ENCODE peak calls at places on chromosome 1, in eight cellular contexts. One of them, this sample, is unnamed.

GRCh38 chr1:117629625-117630422 is 24.0 kb downstream of the TENT5C start:
- DNase-seq in H7: no peak
- DNase-seq in esophagus squamous epithelium: no peak
- DNase-seq in left ventricle myocardium inferior: no peak
- DNase-seq in ovary: no peak
- DNase-seq in Peyer's patch: no peak
- DNase-seq in IMR-90: no peak
- DNase-seq in tibial nerve: no peak
- DNase-seq in this sample: no peak

GRCh38 chr1:109882288-109883245 is 28.1 kb upstream of the CSF1 start:
- DNase-seq in H7: peak; percentile 15
- DNase-seq in esophagus squamous epithelium: no peak
- DNase-seq in left ventricle myocardium inferior: no peak
- DNase-seq in ovary: no peak
- DNase-seq in Peyer's patch: no peak
- DNase-seq in IMR-90: no peak
- DNase-seq in tibial nerve: no peak
- DNase-seq in this sample: peak; percentile 59

GRCh38 chr1:100959502-100960060 is 63.7 kb downstream of the SLC30A7 start:
- DNase-seq in H7: no peak
- DNase-seq in esophagus squamous epithelium: no peak
- DNase-seq in left ventricle myocardium inferior: no peak
- DNase-seq in ovary: no peak
- DNase-seq in Peyer's patch: no peak
- DNase-seq in IMR-90: peak; percentile 46
- DNase-seq in tibial nerve: no peak
- DNase-seq in this sample: no peak

GRCh38 chr1:14421977-14422609 is 176.4 kb upstream of the KAZN start:
- DNase-seq in H7: no peak
- DNase-seq in esophagus squamous epithelium: no peak
- DNase-seq in left ventricle myocardium inferior: no peak
- DNase-seq in ovary: no peak
- DNase-seq in Peyer's patch: no peak
- DNase-seq in IMR-90: no peak
- DNase-seq in tibial nerve: no peak
- DNase-seq in this sample: no peak

GRCh38 chr1:223775054-223775453 is 62.7 kb downstream of the CAPN2 start:
- DNase-seq in H7: no peak
- DNase-seq in esophagus squamous epithelium: no peak
- DNase-seq in left ventricle myocardium inferior: no peak
- DNase-seq in ovary: no peak
- DNase-seq in Peyer's patch: no peak
- DNase-seq in IMR-90: peak; percentile 30
- DNase-seq in tibial nerve: no peak
- DNase-seq in this sample: no peak

GRCh38 chr1:155858805-155859233 is 548 bp upstream of the SYT11 start:
- DNase-seq in H7: no peak
- DNase-seq in esophagus squamous epithelium: no peak
- DNase-seq in left ventricle myocardium inferior: peak; percentile 15
- DNase-seq in ovary: peak; percentile 43
- DNase-seq in Peyer's patch: no peak
- DNase-seq in IMR-90: no peak
- DNase-seq in tibial nerve: no peak
- DNase-seq in this sample: no peak

GRCh38 chr1:56484695-56485094 is 94.7 kb downstream of the PLPP3 start:
- DNase-seq in H7: no peak
- DNase-seq in esophagus squamous epithelium: no peak
- DNase-seq in left ventricle myocardium inferior: no peak
- DNase-seq in ovary: no peak
- DNase-seq in Peyer's patch: no peak
- DNase-seq in IMR-90: no peak
- DNase-seq in tibial nerve: no peak
- DNase-seq in this sample: no peak

GRCh38 chr1:231046730-231047395 is 6.8 kb upstream of the FAM89A start:
- DNase-seq in H7: no peak
- DNase-seq in esophagus squamous epithelium: no peak
- DNase-seq in left ventricle myocardium inferior: no peak
- DNase-seq in ovary: no peak
- DNase-seq in Peyer's patch: no peak
- DNase-seq in IMR-90: no peak
- DNase-seq in tibial nerve: no peak
- DNase-seq in this sample: no peak

GRCh38 chr1:109786531-109787021 is 22.9 kb upstream of the EPS8L3 start:
- DNase-seq in H7: no peak
- DNase-seq in esophagus squamous epithelium: no peak
- DNase-seq in left ventricle myocardium inferior: peak; percentile 7
- DNase-seq in ovary: no peak
- DNase-seq in Peyer's patch: peak; percentile 80
- DNase-seq in IMR-90: no peak
- DNase-seq in tibial nerve: no peak
- DNase-seq in this sample: peak; percentile 57

GRCh38 chr1:78334952-78335351 is 155.8 kb upstream of the PTGFR start:
- DNase-seq in H7: no peak
- DNase-seq in esophagus squamous epithelium: no peak
- DNase-seq in left ventricle myocardium inferior: no peak
- DNase-seq in ovary: no peak
- DNase-seq in Peyer's patch: no peak
- DNase-seq in IMR-90: no peak
- DNase-seq in tibial nerve: peak; percentile 16
- DNase-seq in this sample: peak; percentile 23

GRCh38 chr1:145986551-145986950 is 9.8 kb downstream of the TXNIP start:
- DNase-seq in H7: no peak
- DNase-seq in esophagus squamous epithelium: no peak
- DNase-seq in left ventricle myocardium inferior: no peak
- DNase-seq in ovary: no peak
- DNase-seq in Peyer's patch: no peak
- DNase-seq in IMR-90: no peak
- DNase-seq in tibial nerve: no peak
- DNase-seq in this sample: peak; percentile 8

GRCh38 chr1:103129255-103129654 is 20.9 kb upstream of the COL11A1 start:
- DNase-seq in H7: no peak
- DNase-seq in esophagus squamous epithelium: no peak
- DNase-seq in left ventricle myocardium inferior: no peak
- DNase-seq in ovary: no peak
- DNase-seq in Peyer's patch: no peak
- DNase-seq in IMR-90: peak; percentile 55
- DNase-seq in tibial nerve: no peak
- DNase-seq in this sample: no peak

GRCh38 chr1:85047472-85048295 is 616 bp downstream of the MCOLN3 start:
- DNase-seq in H7: peak; percentile 75
- DNase-seq in esophagus squamous epithelium: no peak
- DNase-seq in left ventricle myocardium inferior: peak; percentile 16
- DNase-seq in ovary: peak; percentile 23
- DNase-seq in Peyer's patch: peak; percentile 48
- DNase-seq in IMR-90: no peak
- DNase-seq in tibial nerve: no peak
- DNase-seq in this sample: no peak

GRCh38 chr1:58818075-58818474 is 34.2 kb upstream of the JUN start:
- DNase-seq in H7: no peak
- DNase-seq in esophagus squamous epithelium: no peak
- DNase-seq in left ventricle myocardium inferior: no peak
- DNase-seq in ovary: no peak
- DNase-seq in Peyer's patch: no peak
- DNase-seq in IMR-90: peak; percentile 97
- DNase-seq in tibial nerve: no peak
- DNase-seq in this sample: no peak

GRCh38 chr1:32538887-32539583 is at the start of gene ZBTB8A:
- DNase-seq in H7: no peak
- DNase-seq in esophagus squamous epithelium: no peak
- DNase-seq in left ventricle myocardium inferior: peak; percentile 18
- DNase-seq in ovary: peak; percentile 45
- DNase-seq in Peyer's patch: peak; percentile 70
- DNase-seq in IMR-90: peak; percentile 52
- DNase-seq in tibial nerve: no peak
- DNase-seq in this sample: peak; percentile 74

DNA sequence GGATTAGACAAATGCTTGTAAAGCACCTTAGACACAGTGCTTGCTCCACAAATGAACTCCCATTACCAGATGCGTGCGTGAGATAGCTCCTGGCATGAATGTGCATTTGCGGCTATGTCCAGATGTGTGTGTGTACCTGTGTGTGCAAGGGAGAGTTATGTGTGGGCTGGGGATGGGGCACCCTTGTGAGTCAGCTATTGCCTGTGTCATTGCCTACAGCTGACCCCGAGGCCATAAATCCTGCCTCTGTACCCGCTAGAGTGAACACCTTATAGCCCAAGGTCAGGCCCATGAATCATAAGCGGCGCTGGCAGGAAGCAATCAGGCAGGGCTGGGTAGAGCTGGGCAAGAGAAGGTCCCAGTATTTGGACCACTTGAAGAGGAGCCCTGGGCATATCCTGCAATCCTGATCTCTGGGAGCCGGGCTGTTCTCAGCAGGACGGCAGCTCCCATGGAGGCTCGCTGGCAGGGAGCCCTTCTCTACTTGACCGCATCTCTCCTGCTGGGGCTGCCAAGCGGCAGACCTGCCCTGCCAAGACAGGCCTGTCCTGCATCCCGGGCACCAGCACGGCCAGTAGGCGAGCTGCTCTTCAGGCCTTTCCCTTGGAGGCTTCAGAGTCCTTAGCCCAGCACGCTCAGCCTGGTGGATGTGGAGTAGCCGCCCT is 86.4 kb downstream of the TMEM53 start:
- DNase-seq in H7: no peak
- DNase-seq in esophagus squamous epithelium: no peak
- DNase-seq in left ventricle myocardium inferior: no peak
- DNase-seq in ovary: no peak
- DNase-seq in Peyer's patch: peak; percentile 84
- DNase-seq in IMR-90: no peak
- DNase-seq in tibial nerve: no peak
- DNase-seq in this sample: no peak
- H3K27me3 ChIP-seq in H7: no peaks in the 10 kb centered on the region
- H3K27me3 ChIP-seq in esophagus squamous epithelium: no peaks in the 10 kb centered on the region
- H3K27me3 ChIP-seq in left ventricle myocardium inferior: peaks cover 45% of the 10 kb centered on the region
- H3K27me3 ChIP-seq in ovary: no peaks in the 10 kb centered on the region
- H3K27me3 ChIP-seq in Peyer's patch: no peaks in the 10 kb centered on the region
- H3K27me3 ChIP-seq in IMR-90: peaks cover 50% of the 10 kb centered on the region
- H3K27me3 ChIP-seq in tibial nerve: no peaks in the 10 kb centered on the region
- H3K27me3 ChIP-seq in this sample: peaks cover 47% of the 10 kb centered on the region

DNA sequence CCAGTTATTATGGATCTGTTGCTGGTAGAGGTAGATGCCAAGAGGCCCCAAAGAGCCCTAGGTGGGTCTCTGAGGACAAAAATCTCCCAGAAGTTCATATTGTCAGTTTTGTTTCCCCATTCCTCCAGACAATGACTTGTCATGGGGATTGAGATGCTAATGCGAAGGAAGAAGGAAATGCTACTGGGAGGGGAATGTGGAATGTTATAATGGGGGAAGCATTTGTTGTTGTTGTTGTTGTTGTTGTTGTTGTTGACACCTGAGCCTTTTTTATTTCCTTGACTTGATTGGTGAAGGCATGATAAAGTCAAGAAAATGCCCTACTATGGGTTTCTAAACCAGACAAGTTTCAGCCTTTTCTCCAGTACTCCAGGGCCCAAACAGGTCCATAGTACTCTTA is 108.9 kb downstream of the BEND5 start:
- DNase-seq in H7: no peak
- DNase-seq in esophagus squamous epithelium: no peak
- DNase-seq in left ventricle myocardium inferior: no peak
- DNase-seq in ovary: no peak
- DNase-seq in Peyer's patch: no peak
- DNase-seq in IMR-90: no peak
- DNase-seq in tibial nerve: no peak
- DNase-seq in this sample: no peak
- H3K27me3 ChIP-seq in H7: no peaks in the 10 kb centered on the region
- H3K27me3 ChIP-seq in esophagus squamous epithelium: no peaks in the 10 kb centered on the region
- H3K27me3 ChIP-seq in left ventricle myocardium inferior: peaks cover 56% of the 10 kb centered on the region
- H3K27me3 ChIP-seq in ovary: no peaks in the 10 kb centered on the region
- H3K27me3 ChIP-seq in Peyer's patch: no peaks in the 10 kb centered on the region
- H3K27me3 ChIP-seq in IMR-90: no peaks in the 10 kb centered on the region
- H3K27me3 ChIP-seq in tibial nerve: no peaks in the 10 kb centered on the region
- H3K27me3 ChIP-seq in this sample: no peaks in the 10 kb centered on the region

GRCh38 chr1:53729536-53730485 is 9.2 kb downstream of the GLIS1 start:
- DNase-seq in H7: no peak
- DNase-seq in esophagus squamous epithelium: no peak
- DNase-seq in left ventricle myocardium inferior: no peak
- DNase-seq in ovary: no peak
- DNase-seq in Peyer's patch: no peak
- DNase-seq in IMR-90: no peak
- DNase-seq in tibial nerve: no peak
- DNase-seq in this sample: no peak
- H3K27me3 ChIP-seq in H7: peaks cover 12% of the 10 kb centered on the region
- H3K27me3 ChIP-seq in esophagus squamous epithelium: no peaks in the 10 kb centered on the region
- H3K27me3 ChIP-seq in left ventricle myocardium inferior: peaks cover 41% of the 10 kb centered on the region
- H3K27me3 ChIP-seq in ovary: no peaks in the 10 kb centered on the region
- H3K27me3 ChIP-seq in Peyer's patch: no peaks in the 10 kb centered on the region
- H3K27me3 ChIP-seq in IMR-90: no peaks in the 10 kb centered on the region
- H3K27me3 ChIP-seq in tibial nerve: no peaks in the 10 kb centered on the region
- H3K27me3 ChIP-seq in this sample: peaks cover 29% of the 10 kb centered on the region

GRCh38 chr1:226525750-226526149 is 22.8 kb upstream of the STUM start:
- DNase-seq in H7: no peak
- DNase-seq in esophagus squamous epithelium: no peak
- DNase-seq in left ventricle myocardium inferior: no peak
- DNase-seq in ovary: no peak
- DNase-seq in Peyer's patch: no peak
- DNase-seq in IMR-90: peak; percentile 4
- DNase-seq in tibial nerve: no peak
- DNase-seq in this sample: no peak

GRCh38 chr1:226523646-226524406 is 24.7 kb upstream of the STUM start:
- DNase-seq in H7: no peak
- DNase-seq in esophagus squamous epithelium: no peak
- DNase-seq in left ventricle myocardium inferior: no peak
- DNase-seq in ovary: no peak
- DNase-seq in Peyer's patch: no peak
- DNase-seq in IMR-90: no peak
- DNase-seq in tibial nerve: no peak
- DNase-seq in this sample: no peak

GRCh38 chr1:226526801-226527595 is 21.6 kb upstream of the STUM start:
- DNase-seq in H7: peak; percentile 88
- DNase-seq in esophagus squamous epithelium: no peak
- DNase-seq in left ventricle myocardium inferior: peak; percentile 59
- DNase-seq in ovary: peak; percentile 74
- DNase-seq in Peyer's patch: no peak
- DNase-seq in IMR-90: peak; percentile 9
- DNase-seq in tibial nerve: no peak
- DNase-seq in this sample: no peak

GRCh38 chr1:226520640-226521355 is 27.8 kb upstream of the STUM start:
- DNase-seq in H7: peak; percentile 54
- DNase-seq in esophagus squamous epithelium: no peak
- DNase-seq in left ventricle myocardium inferior: no peak
- DNase-seq in ovary: no peak
- DNase-seq in Peyer's patch: no peak
- DNase-seq in IMR-90: no peak
- DNase-seq in tibial nerve: no peak
- DNase-seq in this sample: no peak

GRCh38 chr1:226524547-226524946 is 24.0 kb upstream of the STUM start:
- DNase-seq in H7: no peak
- DNase-seq in esophagus squamous epithelium: no peak
- DNase-seq in left ventricle myocardium inferior: no peak
- DNase-seq in ovary: no peak
- DNase-seq in Peyer's patch: no peak
- DNase-seq in IMR-90: no peak
- DNase-seq in tibial nerve: no peak
- DNase-seq in this sample: no peak
- H3K27me3 ChIP-seq in H7: no peaks in the 10 kb centered on the region
- H3K27me3 ChIP-seq in esophagus squamous epithelium: no peaks in the 10 kb centered on the region
- H3K27me3 ChIP-seq in left ventricle myocardium inferior: no peaks in the 10 kb centered on the region
- H3K27me3 ChIP-seq in ovary: no peaks in the 10 kb centered on the region
- H3K27me3 ChIP-seq in Peyer's patch: no peaks in the 10 kb centered on the region
- H3K27me3 ChIP-seq in IMR-90: peaks cover 11% of the 10 kb centered on the region
- H3K27me3 ChIP-seq in tibial nerve: no peaks in the 10 kb centered on the region
- H3K27me3 ChIP-seq in this sample: no peaks in the 10 kb centered on the region